ENCODE peak calls at places on chromosomes 5 and 9, in seven cellular contexts. S, D, C, Z, Q, R and A are unnamed samples.

GRCh38 chr5:133853972-133854371 is 114.5 kb downstream of the C5orf15 start:
- DNase-seq in S (no peak), D (no peak), C (no peak), Z (no peak), Q (no peak), R (no peak), A (no peak)

GRCh38 chr5:54087436-54087835 is 222.9 kb downstream of the ARL15 start:
- DNase-seq in S (no peak), D (no peak), C (no peak), Z (peak; percentile 75), Q (no peak), R (peak; percentile 39), A (no peak)

GRCh38 chr5:150674376-150674821 is 13.3 kb downstream of the MYOZ3 start:
- DNase-seq in S (no peak), D (no peak), C (no peak), Z (no peak), Q (no peak), R (no peak), A (no peak)

GRCh38 chr5:175035882-175036533 is 311.6 kb downstream of the MSX2 start:
- DNase-seq in S (no peak), D (no peak), C (no peak), Z (no peak), Q (no peak), R (no peak), A (no peak)

GRCh38 chr9:77183581-77183980 is 6.2 kb downstream of the VPS13A start:
- DNase-seq in S (no peak), D (no peak), C (no peak), Z (no peak), Q (no peak), R (no peak), A (no peak)

GRCh38 chr5:151015974-151016587 is 4.3 kb upstream of the GPX3 start:
- DNase-seq in S (no peak), D (no peak), C (no peak), Z (no peak), Q (no peak), R (no peak), A (peak; percentile 98)

GRCh38 chr9:17116400-17116837 is 18.4 kb upstream of the CNTLN start:
- DNase-seq in S (no peak), D (peak; percentile 55), C (no peak), Z (no peak), Q (peak; percentile 67), R (no peak), A (peak; percentile 64)

GRCh38 chr5:67306997-67307580 is 110.5 kb upstream of the CD180 start:
- DNase-seq in S (no peak), D (no peak), C (no peak), Z (no peak), Q (no peak), R (no peak), A (no peak)

GRCh38 chr9:35951736-35952135 is 6.2 kb downstream of the OR2S2 start:
- DNase-seq in S (no peak), D (no peak), C (peak; percentile 78), Z (peak; percentile 79), Q (no peak), R (peak; percentile 55), A (no peak)

GRCh38 chr5:108655750-108656450 is 91.8 kb upstream of the FER start:
- DNase-seq in S (peak; percentile 18), D (no peak), C (no peak), Z (no peak), Q (no peak), R (no peak), A (no peak)

GRCh38 chr5:78511116-78511906 is 137.3 kb downstream of the LHFPL2 start:
- DNase-seq in S (no peak), D (no peak), C (no peak), Z (no peak), Q (no peak), R (no peak), A (no peak)

GRCh38 chr5:123474238-123474637 is 37.7 kb upstream of the CSNK1G3 start:
- DNase-seq in S (peak; percentile 42), D (no peak), C (no peak), Z (no peak), Q (no peak), R (no peak), A (no peak)

GRCh38 chr9:17622166-17622565 is 43.3 kb downstream of the SH3GL2 start:
- DNase-seq in S (no peak), D (no peak), C (no peak), Z (no peak), Q (no peak), R (no peak), A (no peak)

GRCh38 chr9:136210276-136210675 is 5.3 kb upstream of the LHX3 start:
- DNase-seq in S (no peak), D (no peak), C (no peak), Z (no peak), Q (no peak), R (no peak), A (no peak)

GRCh38 chr5:97534166-97534565 is 351.1 kb upstream of the RIOK2 start:
- DNase-seq in S (peak; percentile 86), D (peak; percentile 24), C (peak; percentile 56), Z (peak; percentile 93), Q (peak; percentile 71), R (peak; percentile 11), A (peak; percentile 91)

GRCh38 chr5:118042076-118042475 is 946.3 kb downstream of the DTWD2 start:
- DNase-seq in S (no peak), D (no peak), C (no peak), Z (no peak), Q (no peak), R (no peak), A (no peak)

GRCh38 chr5:67200809-67201562 is 4.4 kb upstream of the CD180 start:
- DNase-seq in S (no peak), D (no peak), C (no peak), Z (no peak), Q (no peak), R (no peak), A (no peak)

GRCh38 chr5:132219289-132219970 is 8.2 kb downstream of the P4HA2 start:
- DNase-seq in S (no peak), D (no peak), C (no peak), Z (no peak), Q (no peak), R (no peak), A (no peak)

GRCh38 chr9:12815895-12816294 is 41.1 kb downstream of the LURAP1L start:
- DNase-seq in S (peak; percentile 53), D (no peak), C (no peak), Z (no peak), Q (no peak), R (no peak), A (no peak)

GRCh38 chr5:93642526-93642925 is 59.5 kb downstream of the NR2F1 start:
- DNase-seq in S (no peak), D (no peak), C (no peak), Z (no peak), Q (no peak), R (no peak), A (no peak)